ENCODE peak calls at places on chromosomes 13 and 19, in four cellular contexts. Y is HL-60, D is GM12891, C is GM12878. G is an unnamed sample.

GRCh38 chr19:4556574-4557185 is 2.8 kb downstream of the SEMA6B start:
- DNase-seq in Y (peak), D (no peak), C (no peak), G (peak)

GRCh38 chr19:6113616-6114188 is 3.4 kb upstream of the RFX2 start:
- DNase-seq in Y (no peak), D (no peak), C (no peak), G (no peak)

GRCh38 chr19:1290699-1291651 is 5.3 kb downstream of the EFNA2 start:
- DNase-seq in Y (no peak), D (no peak), C (no peak), G (no peak)

GRCh38 chr19:9945319-9945966 is 9.1 kb upstream of the OLFM2 start:
- DNase-seq in Y (no peak), D (no peak), C (no peak), G (peak)

GRCh38 chr19:42235181-42235580 is 7.2 kb downstream of the GSK3A start:
- DNase-seq in Y (no peak), D (no peak), C (no peak), G (no peak)

GRCh38 chr13:59408738-59409137 is 755.0 kb downstream of the DIAPH3 start:
- DNase-seq in Y (no peak), D (no peak), C (no peak), G (no peak)

GRCh38 chr13:110519046-110519445 is 42.5 kb downstream of the RAB20 start:
- DNase-seq in Y (no peak), D (no peak), C (no peak), G (no peak)

GRCh38 chr19:49264258-49264657 is 60.7 kb downstream of the SLC6A16 start:
- DNase-seq in Y (no peak), D (no peak), C (no peak), G (no peak)

GRCh38 chr13:62747629-62748028 is 1332.0 kb upstream of the PCDH20 start:
- DNase-seq in Y (no peak), D (no peak), C (no peak), G (no peak)

GRCh38 chr19:19170053-19170945 is at the start of gene MEF2B:
- DNase-seq in Y (no peak), D (peak), C (no peak), G (peak)

GRCh38 chr13:97125051-97125809 is 96.9 kb upstream of the MBNL2 start:
- DNase-seq in Y (no peak), D (no peak), C (peak), G (no peak)

GRCh38 chr19:48669903-48670668 is 2.7 kb downstream of the NTN5 start:
- DNase-seq in Y (no peak), D (no peak), C (no peak), G (no peak)

GRCh38 chr19:800360-801029 is 3.2 kb downstream of the PTBP1 start:
- DNase-seq in Y (no peak), D (no peak), C (no peak), G (peak)

GRCh38 chr13:60654405-60654804 is 257.4 kb downstream of the TDRD3 start:
- DNase-seq in Y (peak), D (no peak), C (no peak), G (no peak)

GRCh38 chr19:6222884-6223283 is 56.9 kb downstream of the MLLT1 start:
- DNase-seq in Y (no peak), D (no peak), C (no peak), G (no peak)

GRCh38 chr13:38641164-38641948 is 45.5 kb upstream of the FREM2 start:
- DNase-seq in Y (no peak), D (no peak), C (no peak), G (peak)

GRCh38 chr13:40031031-40031430 is 375.6 kb downstream of the COG6 start:
- DNase-seq in Y (no peak), D (no peak), C (no peak), G (no peak)

GRCh38 chr19:38669532-38669931 is 22.1 kb downstream of the ACTN4 start:
- DNase-seq in Y (peak), D (no peak), C (no peak), G (no peak)

GRCh38 chr19:14563989-14564650 is 7.7 kb downstream of the NDUFB7 start:
- DNase-seq in Y (peak), D (peak), C (no peak), G (peak)

GRCh38 chr19:55907286-55907685 is 24.9 kb downstream of the NLRP13 start:
- DNase-seq in Y (no peak), D (no peak), C (no peak), G (no peak)

GRCh38 chr19:4327877-4328242 is 10.8 kb downstream of the STAP2 start:
- DNase-seq in Y (no peak), D (no peak), C (no peak), G (no peak)

GRCh38 chr19:55479045-55479444 is 2.6 kb downstream of the ZNF628 start:
- DNase-seq in Y (no peak), D (no peak), C (no peak), G (peak)

GRCh38 chr13:48043789-48044503 is 6.4 kb downstream of the NUDT15 start:
- DNase-seq in Y (no peak), D (no peak), C (no peak), G (no peak)

GRCh38 chr13:111005364-111005763 is 90.5 kb upstream of the ANKRD10 start:
- DNase-seq in Y (no peak), D (no peak), C (no peak), G (no peak)

GRCh38 chr13:45280751-45281634 is 60.0 kb downstream of the TPT1 start:
- DNase-seq in Y (peak), D (peak), C (no peak), G (no peak)

GRCh38 chr13:31556376-31556775 is 182.9 kb upstream of the RXFP2 start:
- DNase-seq in Y (no peak), D (no peak), C (no peak), G (no peak)

GRCh38 chr19:2552859-2553258 is 76.9 kb downstream of the GADD45B start:
- DNase-seq in Y (peak), D (peak), C (peak), G (no peak)

GRCh38 chr13:111076156-111077013 is 38.7 kb upstream of the ARHGEF7 start:
- DNase-seq in Y (no peak), D (no peak), C (no peak), G (no peak)

GRCh38 chr19:13122275-13122878 is 4.3 kb downstream of the NACC1 start:
- DNase-seq in Y (no peak), D (no peak), C (no peak), G (no peak)

GRCh38 chr19:13120817-13121216 is 2.8 kb downstream of the NACC1 start:
- DNase-seq in Y (no peak), D (no peak), C (no peak), G (no peak)

GRCh38 chr19:13122980-13123957 is 5.2 kb downstream of the NACC1 start:
- DNase-seq in Y (no peak), D (no peak), C (no peak), G (no peak)

GRCh38 chr19:13119654-13120053 is 1.6 kb downstream of the NACC1 start:
- DNase-seq in Y (no peak), D (no peak), C (no peak), G (no peak)

GRCh38 chr19:13121551-13122274 is 3.6 kb downstream of the NACC1 start:
- DNase-seq in Y (no peak), D (no peak), C (no peak), G (no peak)
- TF ChIP-seq SPI1 in Y (no peak), D (no peak), C (no peak), G (no peak)

GRCh38 chr13:44049546-44049945 is 169.8 kb downstream of the LACC1 start:
- DNase-seq in Y (no peak), D (no peak), C (no peak), G (no peak)
- TF ChIP-seq SPI1 in Y (no peak), D (no peak), C (no peak), G (no peak)

GRCh38 chr13:113405481-113406300 is 41.8 kb upstream of the GRTP1 start:
- DNase-seq in Y (no peak), D (no peak), C (no peak), G (peak)
- TF ChIP-seq SPI1 in Y (no peak), D (no peak), C (no peak), G (no peak)

GRCh38 chr19:29871143-29871542 is 59.4 kb downstream of the CCNE1 start:
- DNase-seq in Y (no peak), D (no peak), C (no peak), G (no peak)
- TF ChIP-seq SPI1 in Y (no peak), D (no peak), C (no peak), G (no peak)

GRCh38 chr19:40623403-40624239 is 22.5 kb downstream of the LTBP4 start:
- DNase-seq in Y (no peak), D (no peak), C (no peak), G (peak)
- TF ChIP-seq SPI1 in Y (no peak), D (no peak), C (no peak), G (peak)

DNA sequence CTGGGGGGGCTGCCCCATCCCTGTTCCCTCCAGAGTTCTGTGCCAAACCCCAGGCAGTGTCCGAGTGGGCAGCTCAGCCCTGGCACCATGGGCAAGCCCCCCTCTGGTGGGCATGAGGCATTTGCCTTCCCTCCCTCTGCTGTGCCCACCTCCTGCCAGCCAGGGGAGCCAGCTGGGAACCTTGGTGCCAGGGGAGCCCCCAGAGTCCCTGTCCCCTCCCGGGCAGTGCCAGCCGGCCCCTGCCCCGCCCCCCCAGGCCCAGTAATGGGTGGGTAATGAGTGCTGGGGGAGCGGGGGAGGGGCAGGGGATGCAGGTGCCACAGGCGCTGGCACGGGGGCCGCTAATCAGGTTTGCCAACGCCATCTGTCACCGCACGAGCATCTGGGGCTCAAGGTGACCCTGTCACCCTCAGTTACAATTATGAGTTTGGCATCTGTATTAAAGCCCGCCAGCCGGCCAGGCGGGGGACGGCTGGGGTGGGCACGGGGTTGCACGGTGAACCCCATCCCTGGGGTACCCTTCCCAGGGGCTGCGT is 5.9 kb downstream of the DAND5 start:
- DNase-seq in Y (no peak), D (no peak), C (no peak), G (peak)
- TF ChIP-seq SPI1 in Y (no peak), D (no peak), C (no peak), G (no peak)

DNA sequence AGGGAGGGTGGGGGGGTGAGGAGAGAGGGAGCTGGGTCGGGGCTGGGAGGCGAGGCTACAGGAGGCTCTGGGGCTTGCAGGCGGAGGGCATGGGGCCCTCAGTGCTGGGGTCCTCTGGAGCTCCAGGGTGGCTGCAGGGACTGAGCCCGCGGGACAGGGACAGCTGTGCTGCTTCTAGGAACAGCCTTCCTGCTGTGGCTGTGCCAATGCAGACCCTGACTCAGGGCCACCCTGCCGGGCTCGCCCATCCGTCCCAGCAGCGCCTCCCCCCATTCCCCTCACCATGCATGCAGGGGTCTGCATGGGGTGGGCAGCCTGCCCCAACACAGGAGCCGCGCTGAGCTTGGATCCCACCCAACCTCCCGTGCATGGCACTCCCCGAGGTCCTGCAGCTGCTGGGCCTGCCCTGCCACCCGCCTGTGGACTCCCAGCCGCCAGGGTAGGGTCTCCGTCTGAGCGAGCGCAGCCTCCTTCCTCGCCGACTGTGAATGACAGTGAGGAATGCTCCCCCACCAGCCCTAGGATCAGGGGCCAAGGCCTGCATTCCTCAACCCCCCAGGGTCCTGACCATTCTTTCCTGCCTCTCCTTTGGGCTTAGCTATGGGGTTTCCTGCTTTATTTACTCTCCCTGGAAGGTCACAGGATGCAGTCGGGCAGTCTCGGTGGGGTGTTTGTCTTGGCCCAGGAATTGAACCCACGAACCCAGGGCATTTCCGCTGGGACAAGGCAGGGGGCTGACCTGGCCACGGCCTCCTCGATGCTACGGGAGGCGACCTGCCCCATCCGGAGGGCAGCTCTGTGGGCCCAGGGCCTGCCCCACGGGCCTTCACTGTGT is 23.4 kb downstream of the CEBPG start:
- DNase-seq in Y (no peak), D (no peak), C (no peak), G (no peak)
- TF ChIP-seq SPI1 in Y (no peak), D (no peak), C (no peak), G (no peak)

GRCh38 chr13:26653310-26653709 is 95.8 kb downstream of the WASF3 start:
- DNase-seq in Y (no peak), D (no peak), C (no peak), G (no peak)
- TF ChIP-seq SPI1 in Y (no peak), D (no peak), C (no peak), G (no peak)

GRCh38 chr19:46601318-46602224 is at the start of gene CALM3:
- DNase-seq in Y (no peak), D (no peak), C (no peak), G (peak)
- TF ChIP-seq SPI1 in Y (no peak), D (no peak), C (no peak), G (no peak)

G was measured in K562.